ENCODE peak calls at places on chromosome 3, in seven cellular contexts. One of them, this sample, is unnamed.

GRCh38 chr3:133237380-133237779 is 162.5 kb upstream of the BFSP2 start:
- DNase-seq in H9: no peak
- DNase-seq in IMR-90: no peak
- DNase-seq in neuronal stem cell: no peak
- DNase-seq in mesenchymal stem cell: no peak
- DNase-seq in H1: no peak
- DNase-seq in trophoblast cell: no peak
- DNase-seq in this sample: no peak

GRCh38 chr3:126468028-126468891 is 7.4 kb downstream of the ZXDC start:
- DNase-seq in H9: no peak
- DNase-seq in IMR-90: peak; percentile 11
- DNase-seq in neuronal stem cell: no peak
- DNase-seq in mesenchymal stem cell: peak; percentile 26
- DNase-seq in H1: no peak
- DNase-seq in trophoblast cell: no peak
- DNase-seq in this sample: no peak

GRCh38 chr3:31981206-31982181 is at the start of the genes OSBPL10 and ZNF860:
- DNase-seq in H9: peak; percentile 80
- DNase-seq in IMR-90: peak; percentile 92
- DNase-seq in neuronal stem cell: no peak
- DNase-seq in mesenchymal stem cell: peak; percentile 92
- DNase-seq in H1: peak; percentile 87
- DNase-seq in trophoblast cell: peak; percentile 82
- DNase-seq in this sample: peak; percentile 88

GRCh38 chr3:126343675-126344074 is 13.5 kb downstream of the KLF15 start:
- DNase-seq in H9: no peak
- DNase-seq in IMR-90: no peak
- DNase-seq in neuronal stem cell: no peak
- DNase-seq in mesenchymal stem cell: no peak
- DNase-seq in H1: no peak
- DNase-seq in trophoblast cell: no peak
- DNase-seq in this sample: no peak

GRCh38 chr3:197183582-197183981 is 114.8 kb downstream of the DLG1 start:
- DNase-seq in H9: peak; percentile 31
- DNase-seq in IMR-90: no peak
- DNase-seq in neuronal stem cell: no peak
- DNase-seq in mesenchymal stem cell: no peak
- DNase-seq in H1: no peak
- DNase-seq in trophoblast cell: no peak
- DNase-seq in this sample: no peak

GRCh38 chr3:121883507-121883906 is 10.7 kb upstream of the SLC15A2 start:
- DNase-seq in H9: no peak
- DNase-seq in IMR-90: peak; percentile 8
- DNase-seq in neuronal stem cell: peak; percentile 0
- DNase-seq in mesenchymal stem cell: peak; percentile 10
- DNase-seq in H1: no peak
- DNase-seq in trophoblast cell: peak; percentile 45
- DNase-seq in this sample: peak; percentile 64

GRCh38 chr3:32280262-32280910 is 41.9 kb downstream of the CMTM8 start:
- DNase-seq in H9: no peak
- DNase-seq in IMR-90: no peak
- DNase-seq in neuronal stem cell: no peak
- DNase-seq in mesenchymal stem cell: no peak
- DNase-seq in H1: no peak
- DNase-seq in trophoblast cell: no peak
- DNase-seq in this sample: peak; percentile 48

GRCh38 chr3:6921876-6922275 is 61.0 kb downstream of the GRM7 start:
- DNase-seq in H9: no peak
- DNase-seq in IMR-90: no peak
- DNase-seq in neuronal stem cell: no peak
- DNase-seq in mesenchymal stem cell: no peak
- DNase-seq in H1: no peak
- DNase-seq in trophoblast cell: no peak
- DNase-seq in this sample: no peak

GRCh38 chr3:106030620-106030945 is 161.8 kb upstream of the CBLB start:
- DNase-seq in H9: no peak
- DNase-seq in IMR-90: peak; percentile 71
- DNase-seq in neuronal stem cell: no peak
- DNase-seq in mesenchymal stem cell: no peak
- DNase-seq in H1: no peak
- DNase-seq in trophoblast cell: no peak
- DNase-seq in this sample: no peak

GRCh38 chr3:160921020-160921635 is 165.1 kb downstream of the PPM1L start:
- DNase-seq in H9: peak; percentile 36
- DNase-seq in IMR-90: peak; percentile 39
- DNase-seq in neuronal stem cell: no peak
- DNase-seq in mesenchymal stem cell: peak; percentile 59
- DNase-seq in H1: no peak
- DNase-seq in trophoblast cell: peak; percentile 15
- DNase-seq in this sample: peak; percentile 48

GRCh38 chr3:129016725-129017530 is 15.8 kb downstream of the EFCC1 start:
- DNase-seq in H9: no peak
- DNase-seq in IMR-90: peak; percentile 37
- DNase-seq in neuronal stem cell: no peak
- DNase-seq in mesenchymal stem cell: peak; percentile 46
- DNase-seq in H1: no peak
- DNase-seq in trophoblast cell: no peak
- DNase-seq in this sample: no peak
- H3K4me2 ChIP-seq in H9: no peak overlapping the region
- H3K4me2 ChIP-seq in IMR-90: no peak overlapping the region
- H3K4me2 ChIP-seq in neuronal stem cell: no peak overlapping the region
- H3K4me2 ChIP-seq in mesenchymal stem cell: no peak overlapping the region
- H3K4me2 ChIP-seq in H1: no peak overlapping the region
- H3K4me2 ChIP-seq in trophoblast cell: no peak overlapping the region
- H3K4me2 ChIP-seq in this sample: no peak overlapping the region

GRCh38 chr3:53103566-53104296 is 26.5 kb downstream of the RFT1 start:
- DNase-seq in H9: no peak
- DNase-seq in IMR-90: peak; percentile 8
- DNase-seq in neuronal stem cell: no peak
- DNase-seq in mesenchymal stem cell: no peak
- DNase-seq in H1: no peak
- DNase-seq in trophoblast cell: no peak
- DNase-seq in this sample: no peak

GRCh38 chr3:53100818-53101466 is 29.3 kb downstream of the RFT1 start:
- DNase-seq in H9: no peak
- DNase-seq in IMR-90: no peak
- DNase-seq in neuronal stem cell: no peak
- DNase-seq in mesenchymal stem cell: no peak
- DNase-seq in H1: no peak
- DNase-seq in trophoblast cell: no peak
- DNase-seq in this sample: no peak

GRCh38 chr3:53101956-53102355 is 28.3 kb downstream of the RFT1 start:
- DNase-seq in H9: no peak
- DNase-seq in IMR-90: no peak
- DNase-seq in neuronal stem cell: no peak
- DNase-seq in mesenchymal stem cell: no peak
- DNase-seq in H1: no peak
- DNase-seq in trophoblast cell: no peak
- DNase-seq in this sample: no peak

GRCh38 chr3:53104762-53105161 is 25.5 kb downstream of the RFT1 start:
- DNase-seq in H9: no peak
- DNase-seq in IMR-90: no peak
- DNase-seq in neuronal stem cell: no peak
- DNase-seq in mesenchymal stem cell: no peak
- DNase-seq in H1: no peak
- DNase-seq in trophoblast cell: no peak
- DNase-seq in this sample: no peak

DNA sequence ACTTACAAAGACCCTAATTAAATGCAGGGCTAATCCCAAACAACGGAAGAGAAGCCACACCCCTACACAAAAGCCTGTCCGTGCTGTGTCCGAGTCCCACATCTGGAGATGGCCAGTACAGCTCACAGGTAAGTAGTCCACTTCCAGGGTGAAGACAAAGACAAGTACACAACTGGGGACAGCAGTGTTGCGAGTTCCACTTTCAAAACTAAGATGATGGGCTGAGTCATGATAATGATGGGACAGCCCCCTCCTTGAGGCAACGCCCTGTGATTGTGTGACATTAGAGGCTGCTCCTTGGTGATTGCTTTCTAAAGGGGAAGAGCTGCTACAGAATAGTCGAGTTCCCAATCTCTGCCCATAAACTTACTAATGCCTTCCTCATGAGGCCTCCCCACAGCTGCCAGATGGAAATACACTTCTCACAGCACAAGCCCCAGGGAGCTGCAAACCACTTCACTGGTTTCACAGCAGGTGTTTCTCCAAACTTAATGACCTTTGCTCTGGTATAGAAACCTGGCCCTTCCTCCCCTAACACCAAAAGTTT is 27.6 kb downstream of the RFT1 start:
- DNase-seq in H9: no peak
- DNase-seq in IMR-90: no peak
- DNase-seq in neuronal stem cell: no peak
- DNase-seq in mesenchymal stem cell: no peak
- DNase-seq in H1: no peak
- DNase-seq in trophoblast cell: no peak
- DNase-seq in this sample: no peak
- H3K23ac ChIP-seq in H9: no peak overlapping the region
- H3K23ac ChIP-seq in IMR-90: no peak overlapping the region
- H3K23ac ChIP-seq in neuronal stem cell: no peak overlapping the region
- H3K23ac ChIP-seq in mesenchymal stem cell: no peak overlapping the region
- H3K23ac ChIP-seq in H1: no peak overlapping the region
- H3K23ac ChIP-seq in trophoblast cell: no peak overlapping the region
- H3K23ac ChIP-seq in this sample: no peak overlapping the region

GRCh38 chr3:140922634-140923033 is 19.0 kb upstream of the SLC25A36 start:
- DNase-seq in H9: no peak
- DNase-seq in IMR-90: peak; percentile 49
- DNase-seq in neuronal stem cell: no peak
- DNase-seq in mesenchymal stem cell: peak; percentile 44
- DNase-seq in H1: no peak
- DNase-seq in trophoblast cell: no peak
- DNase-seq in this sample: peak; percentile 50
- H3K4ac ChIP-seq in H9: no peak overlapping the region
- H3K4ac ChIP-seq in IMR-90: no peak overlapping the region
- H3K4ac ChIP-seq in neuronal stem cell: no peak overlapping the region
- H3K4ac ChIP-seq in mesenchymal stem cell: no peak overlapping the region
- H3K4ac ChIP-seq in H1: no peak overlapping the region
- H3K4ac ChIP-seq in trophoblast cell: no peak overlapping the region
- H3K4ac ChIP-seq in this sample: no peak overlapping the region

GRCh38 chr3:61631108-61631769 is 69.9 kb downstream of the PTPRG start:
- DNase-seq in H9: no peak
- DNase-seq in IMR-90: no peak
- DNase-seq in neuronal stem cell: no peak
- DNase-seq in mesenchymal stem cell: no peak
- DNase-seq in H1: no peak
- DNase-seq in trophoblast cell: no peak
- DNase-seq in this sample: no peak
- H3K4me2 ChIP-seq in H9: no peak overlapping the region
- H3K4me2 ChIP-seq in IMR-90: no peak overlapping the region
- H3K4me2 ChIP-seq in neuronal stem cell: no peak overlapping the region
- H3K4me2 ChIP-seq in mesenchymal stem cell: no peak overlapping the region
- H3K4me2 ChIP-seq in H1: no peak overlapping the region
- H3K4me2 ChIP-seq in trophoblast cell: no peak overlapping the region
- H3K4me2 ChIP-seq in this sample: no peak overlapping the region

DNA sequence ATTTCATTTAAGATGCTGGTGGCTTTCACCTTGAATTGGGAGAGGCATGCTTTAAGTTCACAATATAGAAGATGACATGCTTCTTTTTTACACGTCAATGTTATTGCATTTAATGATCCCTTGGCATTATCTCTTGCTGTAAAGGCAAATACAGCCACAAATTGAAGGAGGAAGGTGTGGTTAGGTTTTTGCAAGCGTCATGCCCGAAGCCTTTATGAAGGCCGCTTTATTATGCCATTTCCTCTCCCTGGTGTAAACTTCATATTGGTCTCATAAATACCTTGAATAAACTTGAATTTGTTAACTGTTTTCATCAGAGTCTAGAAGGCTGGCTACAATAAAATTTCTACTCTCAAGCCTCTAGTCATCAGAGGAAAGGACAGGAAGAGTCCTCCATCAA is 212.7 kb downstream of the PDZRN3 start:
- DNase-seq in H9: no peak
- DNase-seq in IMR-90: no peak
- DNase-seq in neuronal stem cell: no peak
- DNase-seq in mesenchymal stem cell: no peak
- DNase-seq in H1: no peak
- DNase-seq in trophoblast cell: no peak
- DNase-seq in this sample: no peak
- H3K23ac ChIP-seq in H9: no peak overlapping the region
- H3K23ac ChIP-seq in IMR-90: no peak overlapping the region
- H3K23ac ChIP-seq in neuronal stem cell: no peak overlapping the region
- H3K23ac ChIP-seq in mesenchymal stem cell: no peak overlapping the region
- H3K23ac ChIP-seq in H1: no peak overlapping the region
- H3K23ac ChIP-seq in trophoblast cell: no peak overlapping the region
- H3K23ac ChIP-seq in this sample: no peak overlapping the region

GRCh38 chr3:8450618-8451017 is 51.0 kb upstream of the LMCD1 start:
- DNase-seq in H9: no peak
- DNase-seq in IMR-90: no peak
- DNase-seq in neuronal stem cell: no peak
- DNase-seq in mesenchymal stem cell: no peak
- DNase-seq in H1: no peak
- DNase-seq in trophoblast cell: no peak
- DNase-seq in this sample: peak; percentile 48
- H3K4ac ChIP-seq in H9: no peak overlapping the region
- H3K4ac ChIP-seq in IMR-90: peak overlapping the region; percentile 33
- H3K4ac ChIP-seq in neuronal stem cell: no peak overlapping the region
- H3K4ac ChIP-seq in mesenchymal stem cell: no peak overlapping the region
- H3K4ac ChIP-seq in H1: no peak overlapping the region
- H3K4ac ChIP-seq in trophoblast cell: no peak overlapping the region
- H3K4ac ChIP-seq in this sample: no peak overlapping the region